ENCODE peak calls at places on chromosomes 7 and 10, in six cellular contexts. One of them, this sample, is unnamed. For H3K9me3, the result is how much of the 10 kb centered on the place peaks cover.

GRCh38 chr10:96651998-96652431 is 65.2 kb upstream of the TM9SF3 start:
- DNase-seq in CD4-positive, alpha-beta T cell: no peak
- DNase-seq in adrenal gland: no peak
- DNase-seq in left ventricle myocardium inferior: no peak
- DNase-seq in IMR-90: no peak
- DNase-seq in HCT116: no peak
- DNase-seq in this sample: no peak

GRCh38 chr7:128059143-128059975 is 28.1 kb upstream of the LRRC4 start:
- DNase-seq in CD4-positive, alpha-beta T cell: no peak
- DNase-seq in adrenal gland: no peak
- DNase-seq in left ventricle myocardium inferior: no peak
- DNase-seq in IMR-90: no peak
- DNase-seq in HCT116: no peak
- DNase-seq in this sample: no peak

GRCh38 chr7:45921381-45921698 is 268 bp upstream of the IGFBP3 start:
- DNase-seq in CD4-positive, alpha-beta T cell: no peak
- DNase-seq in adrenal gland: no peak
- DNase-seq in left ventricle myocardium inferior: no peak
- DNase-seq in IMR-90: no peak
- DNase-seq in HCT116: no peak
- DNase-seq in this sample: no peak

GRCh38 chr7:140005754-140006503 is 56.8 kb downstream of the PARP12 start:
- DNase-seq in CD4-positive, alpha-beta T cell: no peak
- DNase-seq in adrenal gland: peak
- DNase-seq in left ventricle myocardium inferior: no peak
- DNase-seq in IMR-90: no peak
- DNase-seq in HCT116: peak
- DNase-seq in this sample: no peak

GRCh38 chr7:131570401-131570800 is 14.0 kb upstream of the PODXL start:
- DNase-seq in CD4-positive, alpha-beta T cell: no peak
- DNase-seq in adrenal gland: no peak
- DNase-seq in left ventricle myocardium inferior: no peak
- DNase-seq in IMR-90: no peak
- DNase-seq in HCT116: no peak
- DNase-seq in this sample: no peak

GRCh38 chr10:86960003-86960862 is 1.8 kb downstream of the SNCG start:
- DNase-seq in CD4-positive, alpha-beta T cell: no peak
- DNase-seq in adrenal gland: peak
- DNase-seq in left ventricle myocardium inferior: peak
- DNase-seq in IMR-90: peak
- DNase-seq in HCT116: peak
- DNase-seq in this sample: no peak

GRCh38 chr7:140778975-140779374 is 82.5 kb downstream of the NDUFB2 start:
- DNase-seq in CD4-positive, alpha-beta T cell: no peak
- DNase-seq in adrenal gland: no peak
- DNase-seq in left ventricle myocardium inferior: no peak
- DNase-seq in IMR-90: no peak
- DNase-seq in HCT116: no peak
- DNase-seq in this sample: no peak

GRCh38 chr10:43754569-43755260 is 106.0 kb upstream of the ZNF32 start:
- DNase-seq in CD4-positive, alpha-beta T cell: no peak
- DNase-seq in adrenal gland: no peak
- DNase-seq in left ventricle myocardium inferior: no peak
- DNase-seq in IMR-90: no peak
- DNase-seq in HCT116: no peak
- DNase-seq in this sample: no peak

GRCh38 chr10:78920011-78920410 is 148.8 kb upstream of the ZMIZ1 start:
- DNase-seq in CD4-positive, alpha-beta T cell: no peak
- DNase-seq in adrenal gland: no peak
- DNase-seq in left ventricle myocardium inferior: no peak
- DNase-seq in IMR-90: no peak
- DNase-seq in HCT116: no peak
- DNase-seq in this sample: no peak

GRCh38 chr10:22320591-22321155 is at the start of gene BMI1:
- DNase-seq in CD4-positive, alpha-beta T cell: peak
- DNase-seq in adrenal gland: peak
- DNase-seq in left ventricle myocardium inferior: peak
- DNase-seq in IMR-90: peak
- DNase-seq in HCT116: no peak
- DNase-seq in this sample: peak

GRCh38 chr10:75038335-75038734 is 73.1 kb upstream of the SAMD8 start:
- DNase-seq in CD4-positive, alpha-beta T cell: no peak
- DNase-seq in adrenal gland: peak
- DNase-seq in left ventricle myocardium inferior: peak
- DNase-seq in IMR-90: peak
- DNase-seq in HCT116: no peak
- DNase-seq in this sample: peak

GRCh38 chr7:24227603-24228359 is 56.2 kb upstream of the NPY start:
- DNase-seq in CD4-positive, alpha-beta T cell: peak
- DNase-seq in adrenal gland: no peak
- DNase-seq in left ventricle myocardium inferior: no peak
- DNase-seq in IMR-90: no peak
- DNase-seq in HCT116: no peak
- DNase-seq in this sample: no peak

GRCh38 chr10:32140403-32140802 is 84.2 kb upstream of the KIF5B start:
- DNase-seq in CD4-positive, alpha-beta T cell: no peak
- DNase-seq in adrenal gland: no peak
- DNase-seq in left ventricle myocardium inferior: no peak
- DNase-seq in IMR-90: no peak
- DNase-seq in HCT116: no peak
- DNase-seq in this sample: no peak

GRCh38 chr7:49433794-49434193 is 339.6 kb upstream of the VWC2 start:
- DNase-seq in CD4-positive, alpha-beta T cell: no peak
- DNase-seq in adrenal gland: no peak
- DNase-seq in left ventricle myocardium inferior: no peak
- DNase-seq in IMR-90: no peak
- DNase-seq in HCT116: no peak
- DNase-seq in this sample: no peak

GRCh38 chr7:99331002-99331401 is 5.3 kb downstream of the ARPC1A start:
- DNase-seq in CD4-positive, alpha-beta T cell: no peak
- DNase-seq in adrenal gland: no peak
- DNase-seq in left ventricle myocardium inferior: no peak
- DNase-seq in IMR-90: no peak
- DNase-seq in HCT116: no peak
- DNase-seq in this sample: no peak

GRCh38 chr7:90345548-90346319 is 782 bp upstream of the GTPBP10 start:
- DNase-seq in CD4-positive, alpha-beta T cell: no peak
- DNase-seq in adrenal gland: peak
- DNase-seq in left ventricle myocardium inferior: no peak
- DNase-seq in IMR-90: peak
- DNase-seq in HCT116: no peak
- DNase-seq in this sample: no peak

GRCh38 chr10:35722636-35723420 is 80.7 kb upstream of the FZD8 start:
- DNase-seq in CD4-positive, alpha-beta T cell: no peak
- DNase-seq in adrenal gland: no peak
- DNase-seq in left ventricle myocardium inferior: no peak
- DNase-seq in IMR-90: no peak
- DNase-seq in HCT116: no peak
- DNase-seq in this sample: no peak

GRCh38 chr7:135361788-135362187 is 128.2 kb downstream of the STRA8 start:
- DNase-seq in CD4-positive, alpha-beta T cell: no peak
- DNase-seq in adrenal gland: no peak
- DNase-seq in left ventricle myocardium inferior: no peak
- DNase-seq in IMR-90: no peak
- DNase-seq in HCT116: no peak
- DNase-seq in this sample: no peak

GRCh38 chr7:98135984-98136383 is 29.3 kb downstream of the LMTK2 start:
- DNase-seq in CD4-positive, alpha-beta T cell: no peak
- DNase-seq in adrenal gland: no peak
- DNase-seq in left ventricle myocardium inferior: no peak
- DNase-seq in IMR-90: no peak
- DNase-seq in HCT116: no peak
- DNase-seq in this sample: no peak

GRCh38 chr10:68202965-68203358 is 29.0 kb downstream of the ATOH7 start:
- DNase-seq in CD4-positive, alpha-beta T cell: no peak
- DNase-seq in adrenal gland: peak
- DNase-seq in left ventricle myocardium inferior: no peak
- DNase-seq in IMR-90: peak
- DNase-seq in HCT116: no peak
- DNase-seq in this sample: no peak

GRCh38 chr7:150784954-150785353 is 15.2 kb downstream of the TMEM176B start:
- DNase-seq in CD4-positive, alpha-beta T cell: no peak
- DNase-seq in adrenal gland: no peak
- DNase-seq in left ventricle myocardium inferior: no peak
- DNase-seq in IMR-90: no peak
- DNase-seq in HCT116: no peak
- DNase-seq in this sample: no peak

GRCh38 chr10:92690211-92691041 is 671 bp downstream of the HHEX start:
- DNase-seq in CD4-positive, alpha-beta T cell: peak
- DNase-seq in adrenal gland: peak
- DNase-seq in left ventricle myocardium inferior: peak
- DNase-seq in IMR-90: peak
- DNase-seq in HCT116: peak
- DNase-seq in this sample: no peak

GRCh38 chr7:108016841-108017775 is 14.1 kb upstream of the LAMB1 start:
- DNase-seq in CD4-positive, alpha-beta T cell: no peak
- DNase-seq in adrenal gland: no peak
- DNase-seq in left ventricle myocardium inferior: no peak
- DNase-seq in IMR-90: peak
- DNase-seq in HCT116: peak
- DNase-seq in this sample: no peak

GRCh38 chr7:111324228-111324627 is 233.3 kb downstream of the LRRN3 start:
- DNase-seq in CD4-positive, alpha-beta T cell: no peak
- DNase-seq in adrenal gland: no peak
- DNase-seq in left ventricle myocardium inferior: no peak
- DNase-seq in IMR-90: no peak
- DNase-seq in HCT116: no peak
- DNase-seq in this sample: no peak

GRCh38 chr10:95430231-95430951 is 130.8 kb downstream of the SORBS1 start:
- DNase-seq in CD4-positive, alpha-beta T cell: peak
- DNase-seq in adrenal gland: peak
- DNase-seq in left ventricle myocardium inferior: no peak
- DNase-seq in IMR-90: peak
- DNase-seq in HCT116: peak
- DNase-seq in this sample: peak

GRCh38 chr7:29189743-29190201 is 4.8 kb upstream of the CHN2 start:
- DNase-seq in CD4-positive, alpha-beta T cell: peak
- DNase-seq in adrenal gland: peak
- DNase-seq in left ventricle myocardium inferior: peak
- DNase-seq in IMR-90: no peak
- DNase-seq in HCT116: peak
- DNase-seq in this sample: no peak

GRCh38 chr7:106294334-106294733 is 9.6 kb upstream of the NAMPT start:
- DNase-seq in CD4-positive, alpha-beta T cell: no peak
- DNase-seq in adrenal gland: no peak
- DNase-seq in left ventricle myocardium inferior: no peak
- DNase-seq in IMR-90: no peak
- DNase-seq in HCT116: no peak
- DNase-seq in this sample: no peak

DNA sequence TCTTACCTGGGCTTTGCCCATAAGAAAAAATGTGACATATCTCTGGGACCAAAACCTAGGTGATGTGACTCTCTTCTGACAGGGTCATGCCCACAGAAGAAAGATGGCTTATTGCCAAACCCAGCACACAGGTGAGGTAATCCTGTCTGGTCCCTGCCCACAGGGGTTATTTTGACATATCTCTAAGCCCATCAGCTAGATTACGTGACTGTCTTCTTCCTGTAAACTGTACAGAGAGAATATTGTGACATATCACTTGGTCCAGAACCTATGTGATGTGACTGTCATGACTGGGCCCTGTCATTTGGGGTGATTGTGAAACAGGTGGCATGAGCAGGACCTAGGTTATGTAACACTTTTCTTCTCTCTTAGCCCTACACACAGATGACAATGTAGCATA is 48.8 kb upstream of the ZNF680 start:
- DNase-seq in CD4-positive, alpha-beta T cell: no peak
- DNase-seq in adrenal gland: no peak
- DNase-seq in left ventricle myocardium inferior: no peak
- DNase-seq in IMR-90: no peak
- DNase-seq in HCT116: no peak
- DNase-seq in this sample: no peak
- H3K9me3 ChIP-seq in CD4-positive, alpha-beta T cell: under half
- H3K9me3 ChIP-seq in adrenal gland: under half
- H3K9me3 ChIP-seq in left ventricle myocardium inferior: under half
- H3K9me3 ChIP-seq in IMR-90: under half
- H3K9me3 ChIP-seq in HCT116: under half
- H3K9me3 ChIP-seq in this sample: under half

GRCh38 chr7:64509583-64509982 is 53.3 kb downstream of the ZNF680 start:
- DNase-seq in CD4-positive, alpha-beta T cell: no peak
- DNase-seq in adrenal gland: no peak
- DNase-seq in left ventricle myocardium inferior: no peak
- DNase-seq in IMR-90: no peak
- DNase-seq in HCT116: no peak
- DNase-seq in this sample: no peak

DNA sequence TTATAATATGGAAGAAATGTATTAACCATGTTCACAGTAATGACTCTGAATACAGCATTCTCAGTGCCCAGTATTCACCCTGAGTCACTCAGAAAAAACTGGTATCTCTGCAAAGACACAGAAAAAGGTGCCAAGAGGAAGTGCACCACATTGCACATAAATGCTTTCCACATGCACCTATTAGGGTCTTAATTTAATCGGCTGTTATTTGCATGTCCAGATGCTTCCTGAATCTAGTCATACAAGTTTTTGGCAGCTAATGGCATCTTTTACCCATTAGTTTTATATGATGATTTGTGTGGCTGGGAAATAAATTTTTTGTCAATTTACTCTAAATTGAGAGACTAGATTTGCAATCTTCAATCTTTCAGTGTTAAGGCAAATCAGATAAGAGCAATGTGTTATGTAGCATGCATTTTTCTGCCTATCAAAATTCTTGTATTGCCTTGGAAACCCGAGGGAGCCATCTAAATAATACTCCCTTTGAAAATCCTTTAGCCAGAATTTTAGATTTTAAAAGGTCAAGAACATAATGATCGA is 58.2 kb downstream of the ZNF680 start:
- DNase-seq in CD4-positive, alpha-beta T cell: no peak
- DNase-seq in adrenal gland: no peak
- DNase-seq in left ventricle myocardium inferior: no peak
- DNase-seq in IMR-90: no peak
- DNase-seq in HCT116: no peak
- DNase-seq in this sample: no peak
- H3K9me3 ChIP-seq in CD4-positive, alpha-beta T cell: half or more
- H3K9me3 ChIP-seq in adrenal gland: under half
- H3K9me3 ChIP-seq in left ventricle myocardium inferior: half or more
- H3K9me3 ChIP-seq in IMR-90: under half
- H3K9me3 ChIP-seq in HCT116: under half
- H3K9me3 ChIP-seq in this sample: under half

DNA sequence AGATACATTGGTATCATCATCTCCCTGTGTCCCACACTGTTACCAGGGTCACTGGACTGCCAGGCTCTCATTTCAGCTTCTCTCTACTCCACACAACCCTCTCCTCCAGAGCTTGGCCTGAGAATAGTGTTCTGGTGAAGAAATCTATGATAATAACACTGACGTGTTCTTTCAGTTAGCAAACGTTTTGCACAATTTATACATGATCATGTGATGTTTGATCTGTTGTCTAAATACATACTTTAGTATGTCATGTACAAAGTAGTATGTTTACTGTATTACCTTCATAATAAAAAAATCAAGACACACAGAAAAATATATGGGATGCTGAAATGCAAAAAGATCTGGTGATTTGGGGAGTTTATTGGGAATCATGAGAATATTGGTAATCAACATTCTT is 5.0 kb downstream of the SLC16A9 start:
- DNase-seq in CD4-positive, alpha-beta T cell: no peak
- DNase-seq in adrenal gland: no peak
- DNase-seq in left ventricle myocardium inferior: no peak
- DNase-seq in IMR-90: no peak
- DNase-seq in HCT116: no peak
- DNase-seq in this sample: no peak
- H3K9me3 ChIP-seq in CD4-positive, alpha-beta T cell: under half
- H3K9me3 ChIP-seq in adrenal gland: under half
- H3K9me3 ChIP-seq in left ventricle myocardium inferior: under half
- H3K9me3 ChIP-seq in IMR-90: under half
- H3K9me3 ChIP-seq in HCT116: under half
- H3K9me3 ChIP-seq in this sample: under half

GRCh38 chr7:89316584-89316983 is 521.0 kb upstream of the TEX47 start:
- DNase-seq in CD4-positive, alpha-beta T cell: no peak
- DNase-seq in adrenal gland: no peak
- DNase-seq in left ventricle myocardium inferior: no peak
- DNase-seq in IMR-90: no peak
- DNase-seq in HCT116: no peak
- DNase-seq in this sample: no peak
- H3K9me3 ChIP-seq in CD4-positive, alpha-beta T cell: under half
- H3K9me3 ChIP-seq in adrenal gland: under half
- H3K9me3 ChIP-seq in left ventricle myocardium inferior: under half
- H3K9me3 ChIP-seq in IMR-90: under half
- H3K9me3 ChIP-seq in HCT116: under half
- H3K9me3 ChIP-seq in this sample: under half

This sample was measured in AG04450.